ENCODE peak calls at places on chromosome 21, in eight cellular contexts. One of them, this sample, is unnamed.

GRCh38 chr21:39681845-39682244 is 63.1 kb upstream of the IGSF5 start:
- DNase-seq in RWPE1: no peak
- DNase-seq in suprapubic skin: no peak
- DNase-seq in AG09319: peak; percentile 20
- DNase-seq in tibial artery: no peak
- DNase-seq in left ventricle myocardium inferior: no peak
- DNase-seq in nephron progenitor cell: no peak
- DNase-seq in Calu3: no peak
- DNase-seq in this sample: no peak

GRCh38 chr21:25970254-25970930 is 200.2 kb downstream of the APP start:
- DNase-seq in RWPE1: no peak
- DNase-seq in suprapubic skin: no peak
- DNase-seq in AG09319: no peak
- DNase-seq in tibial artery: no peak
- DNase-seq in left ventricle myocardium inferior: peak; percentile 20
- DNase-seq in nephron progenitor cell: no peak
- DNase-seq in Calu3: no peak
- DNase-seq in this sample: no peak

GRCh38 chr21:44932366-44933181 is 7.3 kb upstream of the SLX9 start:
- DNase-seq in RWPE1: no peak
- DNase-seq in suprapubic skin: no peak
- DNase-seq in AG09319: no peak
- DNase-seq in tibial artery: no peak
- DNase-seq in left ventricle myocardium inferior: peak; percentile 58
- DNase-seq in nephron progenitor cell: peak; percentile 63
- DNase-seq in Calu3: peak; percentile 55
- DNase-seq in this sample: peak; percentile 68

GRCh38 chr21:14900611-14901010 is 164.2 kb downstream of the NRIP1 start:
- DNase-seq in RWPE1: no peak
- DNase-seq in suprapubic skin: no peak
- DNase-seq in AG09319: no peak
- DNase-seq in tibial artery: no peak
- DNase-seq in left ventricle myocardium inferior: no peak
- DNase-seq in nephron progenitor cell: no peak
- DNase-seq in Calu3: no peak
- DNase-seq in this sample: no peak

GRCh38 chr21:43370091-43370658 is 56.8 kb downstream of the SIK1 start:
- DNase-seq in RWPE1: no peak
- DNase-seq in suprapubic skin: no peak
- DNase-seq in AG09319: no peak
- DNase-seq in tibial artery: no peak
- DNase-seq in left ventricle myocardium inferior: no peak
- DNase-seq in nephron progenitor cell: no peak
- DNase-seq in Calu3: no peak
- DNase-seq in this sample: peak; percentile 66

GRCh38 chr21:44903054-44903685 is 17.5 kb downstream of the ITGB2 start:
- DNase-seq in RWPE1: no peak
- DNase-seq in suprapubic skin: no peak
- DNase-seq in AG09319: no peak
- DNase-seq in tibial artery: no peak
- DNase-seq in left ventricle myocardium inferior: peak; percentile 16
- DNase-seq in nephron progenitor cell: no peak
- DNase-seq in Calu3: no peak
- DNase-seq in this sample: peak; percentile 68

GRCh38 chr21:23921670-23922418 is 1685.4 kb downstream of the MRPL39 start:
- DNase-seq in RWPE1: no peak
- DNase-seq in suprapubic skin: no peak
- DNase-seq in AG09319: no peak
- DNase-seq in tibial artery: no peak
- DNase-seq in left ventricle myocardium inferior: no peak
- DNase-seq in nephron progenitor cell: no peak
- DNase-seq in Calu3: no peak
- DNase-seq in this sample: no peak

GRCh38 chr21:16913010-16913409 is 599.8 kb upstream of the CXADR start:
- DNase-seq in RWPE1: no peak
- DNase-seq in suprapubic skin: no peak
- DNase-seq in AG09319: no peak
- DNase-seq in tibial artery: no peak
- DNase-seq in left ventricle myocardium inferior: no peak
- DNase-seq in nephron progenitor cell: no peak
- DNase-seq in Calu3: no peak
- DNase-seq in this sample: no peak

GRCh38 chr21:42781981-42782722 is 97.2 kb downstream of the WDR4 start:
- DNase-seq in RWPE1: no peak
- DNase-seq in suprapubic skin: no peak
- DNase-seq in AG09319: no peak
- DNase-seq in tibial artery: no peak
- DNase-seq in left ventricle myocardium inferior: no peak
- DNase-seq in nephron progenitor cell: no peak
- DNase-seq in Calu3: no peak
- DNase-seq in this sample: peak; percentile 54

GRCh38 chr21:15850645-15851044 is 120.9 kb downstream of the USP25 start:
- DNase-seq in RWPE1: peak; percentile 31
- DNase-seq in suprapubic skin: no peak
- DNase-seq in AG09319: no peak
- DNase-seq in tibial artery: no peak
- DNase-seq in left ventricle myocardium inferior: no peak
- DNase-seq in nephron progenitor cell: no peak
- DNase-seq in Calu3: no peak
- DNase-seq in this sample: no peak

DNA sequence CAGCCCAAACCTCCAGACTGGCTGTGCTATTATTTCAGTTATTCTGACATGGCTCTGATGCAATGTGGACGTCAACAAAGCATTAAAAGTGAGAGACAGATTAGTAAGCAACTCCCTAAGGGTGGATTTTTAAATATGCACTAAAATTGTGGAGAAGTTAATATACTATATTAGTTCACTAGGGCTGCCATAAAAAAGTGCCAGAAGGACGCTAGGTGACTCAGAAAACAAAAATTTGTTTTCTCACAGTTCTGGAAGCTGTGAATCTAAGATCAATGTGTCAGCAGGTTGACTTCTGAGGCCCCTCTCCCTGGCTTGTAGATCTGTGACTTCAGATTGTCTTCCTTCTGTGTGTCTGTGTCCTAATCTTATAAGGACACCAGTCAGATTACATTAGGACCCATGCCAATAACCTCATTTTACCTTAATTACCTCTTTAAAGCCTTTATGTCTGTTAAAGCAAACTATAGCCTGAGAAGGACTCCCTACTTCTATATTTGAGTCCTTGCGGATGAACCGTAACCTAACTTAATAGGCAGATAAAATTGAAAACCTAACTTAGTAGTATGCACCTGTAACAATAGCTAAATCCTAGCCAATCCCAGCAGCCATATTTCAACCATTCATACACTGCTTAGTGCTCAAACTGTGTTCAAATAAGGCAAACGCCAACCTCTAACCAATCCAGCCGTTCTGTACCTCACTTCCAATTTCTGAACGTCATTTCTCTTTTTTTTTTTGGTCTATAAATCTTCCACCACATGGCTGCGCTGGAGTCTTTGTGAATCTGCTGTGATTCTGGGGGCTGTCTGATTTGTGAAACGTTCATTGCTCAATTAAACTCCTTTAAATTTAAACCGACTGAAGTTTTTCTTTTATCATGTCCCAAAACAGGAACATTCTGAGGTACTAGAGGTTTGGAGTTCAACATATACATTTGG is 65.9 kb upstream of the BACH1 start:
- DNase-seq in RWPE1: peak; percentile 36
- DNase-seq in suprapubic skin: no peak
- DNase-seq in AG09319: no peak
- DNase-seq in tibial artery: no peak
- DNase-seq in left ventricle myocardium inferior: no peak
- DNase-seq in nephron progenitor cell: no peak
- DNase-seq in Calu3: no peak
- DNase-seq in this sample: no peak
- TF ChIP-seq CTCF in RWPE1: no peak
- TF ChIP-seq CTCF in suprapubic skin: no peak
- TF ChIP-seq CTCF in AG09319: no peak
- TF ChIP-seq CTCF in tibial artery: no peak
- TF ChIP-seq CTCF in left ventricle myocardium inferior: peak; percentile 9
- TF ChIP-seq CTCF in nephron progenitor cell: no peak
- TF ChIP-seq CTCF in Calu3: no peak
- TF ChIP-seq CTCF in this sample: peak; percentile 24

GRCh38 chr21:36487641-36488307 is 7.9 kb upstream of the CLDN14 start:
- DNase-seq in RWPE1: peak; percentile 38
- DNase-seq in suprapubic skin: no peak
- DNase-seq in AG09319: no peak
- DNase-seq in tibial artery: no peak
- DNase-seq in left ventricle myocardium inferior: no peak
- DNase-seq in nephron progenitor cell: no peak
- DNase-seq in Calu3: no peak
- DNase-seq in this sample: no peak

GRCh38 chr21:36482673-36483072 is 2.8 kb upstream of the CLDN14 start:
- DNase-seq in RWPE1: no peak
- DNase-seq in suprapubic skin: no peak
- DNase-seq in AG09319: no peak
- DNase-seq in tibial artery: no peak
- DNase-seq in left ventricle myocardium inferior: no peak
- DNase-seq in nephron progenitor cell: no peak
- DNase-seq in Calu3: no peak
- DNase-seq in this sample: no peak

GRCh38 chr21:36486246-36486645 is 6.3 kb upstream of the CLDN14 start:
- DNase-seq in RWPE1: no peak
- DNase-seq in suprapubic skin: no peak
- DNase-seq in AG09319: no peak
- DNase-seq in tibial artery: no peak
- DNase-seq in left ventricle myocardium inferior: no peak
- DNase-seq in nephron progenitor cell: no peak
- DNase-seq in Calu3: no peak
- DNase-seq in this sample: no peak

GRCh38 chr21:36483095-36483494 is 3.2 kb upstream of the CLDN14 start:
- DNase-seq in RWPE1: no peak
- DNase-seq in suprapubic skin: no peak
- DNase-seq in AG09319: no peak
- DNase-seq in tibial artery: no peak
- DNase-seq in left ventricle myocardium inferior: no peak
- DNase-seq in nephron progenitor cell: no peak
- DNase-seq in Calu3: no peak
- DNase-seq in this sample: no peak

DNA sequence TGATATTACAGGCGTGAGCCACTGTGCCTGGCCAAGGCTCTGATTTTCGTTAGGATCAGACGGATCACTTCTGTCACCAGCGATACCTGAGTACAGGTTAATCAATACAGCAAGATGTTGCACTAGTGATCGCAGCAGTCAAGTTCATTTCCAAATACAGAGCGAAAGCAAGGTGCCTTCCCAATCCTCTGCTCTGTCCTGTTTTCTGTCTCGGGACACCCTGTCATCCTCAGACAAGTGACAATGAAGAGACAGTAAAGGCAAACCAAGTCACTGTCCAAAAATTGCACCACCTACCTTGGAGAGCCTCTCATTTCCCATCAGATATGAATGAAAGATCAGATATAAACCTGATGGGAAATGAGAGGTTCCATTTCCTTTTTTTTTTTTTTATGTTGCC is 5.6 kb upstream of the CLDN14 start:
- DNase-seq in RWPE1: no peak
- DNase-seq in suprapubic skin: no peak
- DNase-seq in AG09319: no peak
- DNase-seq in tibial artery: no peak
- DNase-seq in left ventricle myocardium inferior: no peak
- DNase-seq in nephron progenitor cell: no peak
- DNase-seq in Calu3: no peak
- DNase-seq in this sample: no peak
- TF ChIP-seq CTCF in RWPE1: no peak
- TF ChIP-seq CTCF in suprapubic skin: no peak
- TF ChIP-seq CTCF in AG09319: no peak
- TF ChIP-seq CTCF in tibial artery: no peak
- TF ChIP-seq CTCF in left ventricle myocardium inferior: no peak
- TF ChIP-seq CTCF in nephron progenitor cell: no peak
- TF ChIP-seq CTCF in Calu3: no peak
- TF ChIP-seq CTCF in this sample: no peak

GRCh38 chr21:33208534-33208933 is 21.2 kb upstream of the IFNAR2 start:
- DNase-seq in RWPE1: peak; percentile 20
- DNase-seq in suprapubic skin: no peak
- DNase-seq in AG09319: no peak
- DNase-seq in tibial artery: no peak
- DNase-seq in left ventricle myocardium inferior: no peak
- DNase-seq in nephron progenitor cell: no peak
- DNase-seq in Calu3: no peak
- DNase-seq in this sample: no peak

GRCh38 chr21:33206771-33207290 is 22.9 kb upstream of the IFNAR2 start:
- DNase-seq in RWPE1: no peak
- DNase-seq in suprapubic skin: no peak
- DNase-seq in AG09319: no peak
- DNase-seq in tibial artery: no peak
- DNase-seq in left ventricle myocardium inferior: no peak
- DNase-seq in nephron progenitor cell: no peak
- DNase-seq in Calu3: no peak
- DNase-seq in this sample: no peak

GRCh38 chr21:33211305-33211704 is 18.4 kb upstream of the IFNAR2 start:
- DNase-seq in RWPE1: no peak
- DNase-seq in suprapubic skin: no peak
- DNase-seq in AG09319: no peak
- DNase-seq in tibial artery: no peak
- DNase-seq in left ventricle myocardium inferior: no peak
- DNase-seq in nephron progenitor cell: no peak
- DNase-seq in Calu3: no peak
- DNase-seq in this sample: no peak

GRCh38 chr21:33205476-33205875 is 24.3 kb upstream of the IFNAR2 start:
- DNase-seq in RWPE1: no peak
- DNase-seq in suprapubic skin: no peak
- DNase-seq in AG09319: no peak
- DNase-seq in tibial artery: no peak
- DNase-seq in left ventricle myocardium inferior: no peak
- DNase-seq in nephron progenitor cell: no peak
- DNase-seq in Calu3: no peak
- DNase-seq in this sample: no peak

GRCh38 chr21:33207471-33208149 is 22.1 kb upstream of the IFNAR2 start:
- DNase-seq in RWPE1: no peak
- DNase-seq in suprapubic skin: no peak
- DNase-seq in AG09319: no peak
- DNase-seq in tibial artery: no peak
- DNase-seq in left ventricle myocardium inferior: no peak
- DNase-seq in nephron progenitor cell: no peak
- DNase-seq in Calu3: no peak
- DNase-seq in this sample: no peak
- TF ChIP-seq CTCF in RWPE1: no peak
- TF ChIP-seq CTCF in suprapubic skin: no peak
- TF ChIP-seq CTCF in AG09319: no peak
- TF ChIP-seq CTCF in tibial artery: no peak
- TF ChIP-seq CTCF in left ventricle myocardium inferior: no peak
- TF ChIP-seq CTCF in nephron progenitor cell: no peak
- TF ChIP-seq CTCF in Calu3: no peak
- TF ChIP-seq CTCF in this sample: no peak

DNA sequence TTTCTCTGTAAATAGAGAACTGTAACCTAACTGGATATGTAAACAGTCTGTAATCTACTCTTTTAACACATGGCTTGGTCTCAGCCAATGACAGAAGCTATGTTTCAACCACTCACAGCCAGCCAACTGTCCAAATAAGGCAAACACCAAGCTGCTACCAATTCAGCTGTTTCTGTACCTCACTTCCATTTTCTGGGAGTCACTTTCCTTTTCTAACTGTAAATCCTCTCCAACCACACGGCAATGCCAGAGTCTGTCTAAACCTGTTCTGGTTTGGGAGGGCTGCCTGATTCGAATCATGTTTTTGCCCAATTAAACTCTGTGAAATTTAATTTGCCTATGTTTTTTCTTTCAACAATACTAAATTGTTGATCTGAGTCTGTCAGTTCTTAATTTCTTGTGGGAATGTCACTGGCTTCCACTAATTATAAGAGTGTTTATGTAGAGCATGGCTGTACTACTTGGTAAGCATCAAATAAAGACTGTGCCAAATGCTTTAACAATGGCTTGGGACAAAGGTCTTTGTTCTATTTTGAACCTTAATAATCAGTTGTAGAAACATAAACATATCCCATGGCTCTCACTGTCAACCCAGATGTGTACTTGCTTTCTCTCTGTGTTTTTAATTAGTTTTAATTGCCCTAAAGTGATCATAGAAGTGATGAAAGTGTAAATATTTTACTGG is 1144.5 kb upstream of the TMPRSS15 start:
- DNase-seq in RWPE1: no peak
- DNase-seq in suprapubic skin: no peak
- DNase-seq in AG09319: no peak
- DNase-seq in tibial artery: no peak
- DNase-seq in left ventricle myocardium inferior: no peak
- DNase-seq in nephron progenitor cell: no peak
- DNase-seq in Calu3: no peak
- DNase-seq in this sample: no peak
- TF ChIP-seq CTCF in RWPE1: no peak
- TF ChIP-seq CTCF in suprapubic skin: no peak
- TF ChIP-seq CTCF in AG09319: no peak
- TF ChIP-seq CTCF in tibial artery: no peak
- TF ChIP-seq CTCF in left ventricle myocardium inferior: no peak
- TF ChIP-seq CTCF in nephron progenitor cell: no peak
- TF ChIP-seq CTCF in Calu3: no peak
- TF ChIP-seq CTCF in this sample: no peak